ENCODE peak calls at places on chromosomes 7 and 10, in seven cellular contexts. P is tibial artery, Q is RWPE2, N is WTC11, E is cardiac fibroblast, R is heart left ventricle, W is cardiac muscle cell. T is an unnamed sample.

GRCh38 chr10:27506280-27506679 is 2.2 kb downstream of the RAB18 start:
- DNase-seq in P (no peak), Q (no peak), N (no peak), E (no peak), R (no peak), W (no peak), T (no peak)

GRCh38 chr10:92972066-92972870 is 88.3 kb upstream of the CYP26C1 start:
- DNase-seq in P (no peak), Q (peak), N (no peak), E (peak), R (no peak), W (peak), T (no peak)

GRCh38 chr7:13231216-13231615 is 543.8 kb downstream of the ARL4A start:
- DNase-seq in P (no peak), Q (no peak), N (no peak), E (no peak), R (no peak), W (no peak), T (no peak)

GRCh38 chr10:35552622-35553342 is 52.4 kb upstream of the GJD4 start:
- DNase-seq in P (no peak), Q (no peak), N (no peak), E (no peak), R (no peak), W (peak), T (no peak)

GRCh38 chr7:37065779-37066271 is 341.5 kb upstream of the AOAH start:
- DNase-seq in P (no peak), Q (no peak), N (no peak), E (peak), R (no peak), W (peak), T (no peak)

GRCh38 chr7:91249506-91250233 is 14.6 kb upstream of the FZD1 start:
- DNase-seq in P (no peak), Q (no peak), N (no peak), E (peak), R (no peak), W (peak), T (no peak)

GRCh38 chr7:4066626-4067475 is 615.2 kb upstream of the FOXK1 start:
- DNase-seq in P (no peak), Q (no peak), N (no peak), E (no peak), R (no peak), W (no peak), T (no peak)

GRCh38 chr10:124626759-124627380 is 117.3 kb downstream of the FAM53B start:
- DNase-seq in P (no peak), Q (peak), N (peak), E (no peak), R (no peak), W (no peak), T (no peak)

GRCh38 chr7:43112941-43113621 is 634 bp downstream of the HECW1 start:
- DNase-seq in P (no peak), Q (peak), N (peak), E (peak), R (no peak), W (peak), T (peak)

GRCh38 chr7:114533151-114533550 is 118.5 kb downstream of the FOXP2 start:
- DNase-seq in P (no peak), Q (no peak), N (no peak), E (no peak), R (no peak), W (no peak), T (no peak)

GRCh38 chr10:14545827-14546226 is 215.1 kb upstream of the FRMD4A start:
- DNase-seq in P (no peak), Q (no peak), N (no peak), E (peak), R (no peak), W (peak), T (no peak)

GRCh38 chr10:1036341-1036791 is 10.7 kb upstream of the IDI2 start:
- DNase-seq in P (no peak), Q (peak), N (no peak), E (no peak), R (no peak), W (no peak), T (no peak)

GRCh38 chr10:13769926-13770325 is 183.2 kb downstream of the PRPF18 start:
- DNase-seq in P (no peak), Q (peak), N (no peak), E (no peak), R (no peak), W (peak), T (no peak)

GRCh38 chr7:123241809-123242208 is 42.0 kb upstream of the SLC13A1 start:
- DNase-seq in P (no peak), Q (no peak), N (no peak), E (no peak), R (no peak), W (no peak), T (no peak)

GRCh38 chr10:74502963-74503608 is 323.3 kb upstream of the KAT6B start:
- DNase-seq in P (no peak), Q (no peak), N (no peak), E (peak), R (no peak), W (peak), T (no peak)

GRCh38 chr7:43753843-43754242 is 4.6 kb upstream of the BLVRA start:
- DNase-seq in P (no peak), Q (no peak), N (no peak), E (no peak), R (no peak), W (no peak), T (no peak)

GRCh38 chr7:146639291-146639690 is 522.7 kb downstream of the CNTNAP2 start:
- DNase-seq in P (no peak), Q (no peak), N (no peak), E (no peak), R (no peak), W (no peak), T (no peak)

GRCh38 chr10:103696411-103697145 is 158.8 kb downstream of the SH3PXD2A start:
- DNase-seq in P (peak), Q (peak), N (peak), E (peak), R (peak), W (peak), T (no peak)
- TF ChIP-seq CTCF in P (peak), Q (peak), N (no peak), E (peak), R (peak), W (peak), T (peak)

DNA sequence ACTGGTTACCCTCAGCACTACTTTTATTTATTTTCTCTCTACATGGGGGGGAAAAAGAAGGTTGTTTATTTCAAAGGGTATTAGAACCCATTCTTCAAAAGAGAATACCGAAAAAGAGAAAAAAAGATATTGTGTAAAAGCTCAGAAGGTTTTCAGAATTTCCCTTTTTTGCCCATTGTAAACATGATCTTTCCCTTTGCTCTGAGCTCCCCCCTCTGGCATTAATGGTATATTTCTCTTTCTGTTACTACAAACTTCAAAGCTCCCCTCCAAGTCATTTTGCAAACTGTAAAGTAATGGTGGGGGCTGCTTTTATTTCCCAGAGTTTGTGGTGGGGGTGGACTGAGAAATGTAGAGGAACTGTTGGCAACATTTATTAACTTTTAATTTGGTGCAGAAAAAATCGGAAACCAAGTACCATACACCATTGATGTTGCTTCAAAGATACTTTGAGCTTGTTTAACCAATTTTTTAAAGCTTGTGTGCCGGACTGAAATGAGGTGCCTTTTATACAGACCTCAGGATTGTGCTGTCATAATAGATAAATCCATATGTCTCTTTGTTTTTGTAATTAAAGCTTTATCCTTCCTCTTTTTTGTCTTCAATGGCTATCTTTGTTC is 181.5 kb downstream of the EXOC4 start:
- DNase-seq in P (no peak), Q (no peak), N (no peak), E (peak), R (no peak), W (peak), T (no peak)
- TF ChIP-seq CTCF in P (peak), Q (peak), N (peak), E (peak), R (peak), W (peak), T (peak)

DNA sequence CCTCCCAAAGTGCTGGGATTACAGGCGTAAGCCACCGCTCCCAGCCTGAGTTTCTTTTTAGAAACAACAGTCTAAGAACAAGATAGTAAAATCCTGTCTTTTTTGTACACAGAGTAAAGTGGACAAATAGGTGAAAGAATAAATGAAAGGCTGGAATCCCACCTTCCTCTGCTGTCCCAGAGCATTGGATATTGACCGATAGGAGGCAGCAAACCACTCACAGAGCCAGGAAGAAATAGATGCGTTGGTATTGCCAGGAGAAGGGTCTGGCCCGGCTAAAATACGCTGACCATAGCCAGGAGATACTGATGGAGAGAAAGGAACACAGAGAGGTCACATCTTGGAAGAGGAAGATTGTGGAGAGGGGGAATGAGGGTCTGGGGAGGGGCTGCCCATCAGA is 11.4 kb upstream of the ZNF12 start:
- DNase-seq in P (no peak), Q (no peak), N (no peak), E (no peak), R (no peak), W (no peak), T (no peak)
- TF ChIP-seq CTCF in P (no peak), Q (no peak), N (no peak), E (peak), R (no peak), W (no peak), T (no peak)

DNA sequence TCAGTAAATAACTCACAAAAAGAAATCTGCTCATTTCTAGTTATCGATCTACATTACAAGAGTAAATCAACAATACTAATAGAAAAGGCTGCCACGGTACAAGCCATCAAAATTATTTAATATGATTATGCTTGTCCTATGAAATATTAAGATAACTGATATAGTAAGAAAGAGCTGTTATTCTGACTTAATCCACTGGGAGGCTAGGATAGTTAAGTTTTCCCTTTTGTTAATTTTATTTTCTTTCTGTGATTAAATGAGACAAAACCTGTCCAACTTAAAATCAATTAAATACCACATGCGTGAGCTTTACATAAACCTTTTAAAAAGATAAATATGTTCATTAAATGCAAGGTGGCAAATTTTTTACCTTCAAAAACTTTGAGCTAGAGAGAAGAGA is 114.8 kb downstream of the LMBR1 start:
- DNase-seq in P (no peak), Q (no peak), N (no peak), E (no peak), R (no peak), W (no peak), T (no peak)
- TF ChIP-seq CTCF in P (no peak), Q (peak), N (no peak), E (peak), R (no peak), W (no peak), T (no peak)

GRCh38 chr7:15503603-15504280 is 58.1 kb downstream of the AGMO start:
- DNase-seq in P (no peak), Q (no peak), N (no peak), E (peak), R (no peak), W (peak), T (no peak)
- TF ChIP-seq CTCF in P (no peak), Q (peak), N (no peak), E (peak), R (no peak), W (peak), T (no peak)

GRCh38 chr7:143321734-143322133 is 5.8 kb downstream of the CLCN1 start:
- DNase-seq in P (no peak), Q (no peak), N (no peak), E (no peak), R (no peak), W (no peak), T (no peak)
- TF ChIP-seq CTCF in P (no peak), Q (peak), N (no peak), E (peak), R (no peak), W (peak), T (peak)

GRCh38 chr7:154566877-154567276 is 436.0 kb downstream of the PAXIP1 start:
- DNase-seq in P (no peak), Q (no peak), N (no peak), E (no peak), R (no peak), W (no peak), T (no peak)
- TF ChIP-seq CTCF in P (no peak), Q (no peak), N (no peak), E (no peak), R (no peak), W (no peak), T (peak)